ENCODE peak calls at places on chromosomes 16 and 17, in ten cellular contexts. A is HepG2, N is right cardiac atrium, G is stomach, X is retina, P is breast epithelium, S is EL, U is ascending aorta, R is HT1080, F is substantia nigra. W is an unnamed sample.

GRCh38 chr16:74756203-74756602 is 18.4 kb downstream of the FA2H start:
- DNase-seq in R (no peak), X (no peak), G (no peak), F (no peak), P (no peak), A (no peak), N (no peak), S (no peak), U (no peak), W (no peak)

GRCh38 chr17:75110307-75110937 is 653 bp downstream of the ARMC7 start:
- DNase-seq in P (no peak), X (peak; percentile 31), G (peak; percentile 47), R (no peak), N (peak; percentile 30), U (no peak), F (no peak), S (no peak), A (no peak), W (no peak)

GRCh38 chr17:22463110-22463850 is 771.0 kb downstream of the KCNJ18 start:
- DNase-seq in R (no peak), X (no peak), U (no peak), F (no peak), G (no peak), P (no peak), N (no peak), S (no peak), A (no peak), W (no peak)

GRCh38 chr17:65589321-65589720 is 27.9 kb upstream of the AXIN2 start:
- DNase-seq in G (no peak), F (no peak), X (no peak), P (no peak), U (no peak), A (no peak), R (no peak), S (no peak), N (no peak), W (peak; percentile 6)

GRCh38 chr17:49249292-49249794 is 18.8 kb upstream of the PHOSPHO1 start:
- DNase-seq in X (peak; percentile 25), A (no peak), S (no peak), P (no peak), F (no peak), U (no peak), R (peak; percentile 14), G (no peak), N (peak; percentile 73), W (peak; percentile 75)

GRCh38 chr17:15782809-15783208 is 50.7 kb downstream of the TBC1D26 start:
- DNase-seq in X (peak; percentile 47), U (no peak), A (no peak), G (peak; percentile 45), P (peak; percentile 63), R (no peak), N (peak; percentile 72), F (no peak), S (peak; percentile 51), W (peak; percentile 85)

GRCh38 chr17:81546906-81547613 is 5.1 kb downstream of the FAAP100 start:
- DNase-seq in R (no peak), G (no peak), U (no peak), X (no peak), A (no peak), S (no peak), N (no peak), P (no peak), F (no peak), W (no peak)

GRCh38 chr16:56279132-56279531 is 87.8 kb downstream of the GNAO1 start:
- DNase-seq in G (peak; percentile 29), P (peak; percentile 38), R (no peak), U (no peak), S (no peak), F (no peak), N (no peak), A (no peak), X (no peak), W (no peak)

GRCh38 chr17:73109603-73110002 is 17.1 kb upstream of the SLC39A11 start:
- DNase-seq in U (no peak), R (no peak), A (no peak), G (no peak), S (no peak), X (no peak), F (no peak), P (no peak), N (no peak), W (no peak)

W was measured in Right ventricle myocardium superior.